ENCODE peak calls at places on chromosomes 7 and 10, in eight cellular contexts. B, O, M, Q, Z, U, R and L are unnamed samples.

GRCh38 chr7:139044813-139045794 is 9.3 kb upstream of the ZC3HAV1L start:
- DNase-seq in B (no peak), O (no peak), M (no peak), Q (no peak), Z (no peak), U (no peak), R (no peak), L (no peak)

GRCh38 chr10:22324893-22325271 is 4.0 kb downstream of the BMI1 start:
- DNase-seq in B (no peak), O (no peak), M (no peak), Q (no peak), Z (no peak), U (no peak), R (no peak), L (no peak)

GRCh38 chr7:41777894-41778596 is 75.2 kb upstream of the INHBA start:
- DNase-seq in B (peak), O (no peak), M (no peak), Q (no peak), Z (no peak), U (no peak), R (no peak), L (no peak)

GRCh38 chr7:75579899-75580298 is 87.8 kb downstream of the SPDYE5 start:
- DNase-seq in B (no peak), O (no peak), M (no peak), Q (no peak), Z (no peak), U (no peak), R (no peak), L (no peak)

GRCh38 chr7:155921804-155922506 is 109.7 kb upstream of the SHH start:
- DNase-seq in B (no peak), O (no peak), M (no peak), Q (no peak), Z (peak), U (peak), R (no peak), L (no peak)

GRCh38 chr7:48636391-48637015 is 287.8 kb upstream of the CDC14C start:
- DNase-seq in B (no peak), O (no peak), M (no peak), Q (no peak), Z (peak), U (no peak), R (no peak), L (no peak)

GRCh38 chr7:78568690-78569089 is 770.1 kb downstream of the PHTF2 start:
- DNase-seq in B (no peak), O (no peak), M (no peak), Q (no peak), Z (no peak), U (no peak), R (no peak), L (no peak)

GRCh38 chr7:75928600-75928939 is 13.6 kb downstream of the POR start:
- DNase-seq in B (no peak), O (no peak), M (no peak), Q (no peak), Z (peak), U (no peak), R (no peak), L (no peak)

GRCh38 chr10:77548157-77548556 is 89.5 kb downstream of the KCNMA1 start:
- DNase-seq in B (no peak), O (no peak), M (no peak), Q (no peak), Z (no peak), U (no peak), R (no peak), L (no peak)

GRCh38 chr7:95684505-95684904 is 87.8 kb upstream of the DYNC1I1 start:
- DNase-seq in B (peak), O (no peak), M (no peak), Q (no peak), Z (no peak), U (no peak), R (no peak), L (no peak)

DNA sequence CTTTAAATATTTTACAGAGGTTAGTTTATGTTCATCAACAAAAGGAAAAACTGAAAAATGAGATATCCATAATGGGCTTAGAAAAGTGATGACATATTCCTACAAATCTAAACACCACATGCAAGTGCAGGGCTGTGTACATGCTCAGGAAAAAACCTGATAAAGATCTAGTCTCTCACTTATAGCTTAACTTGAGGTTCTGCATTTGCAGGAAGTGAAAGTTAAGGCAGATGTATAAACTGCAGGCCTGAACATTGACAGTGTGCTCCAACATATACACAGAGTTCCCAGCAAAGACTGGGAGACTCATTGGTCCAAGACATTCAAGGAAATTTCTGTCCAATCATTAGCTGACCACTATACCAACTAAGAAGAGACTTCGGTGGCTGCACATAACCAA is 63.8 kb upstream of the RET start:
- DNase-seq in B (no peak), O (no peak), M (no peak), Q (no peak), Z (no peak), U (no peak), R (no peak), L (no peak)
- TF ChIP-seq CTCF in B (no peak), O (no peak), M (no peak), Q (no peak), Z (no peak), U (no peak), R (no peak), L (no peak)

GRCh38 chr10:44292390-44293002 is 92.4 kb downstream of the CXCL12 start:
- DNase-seq in B (no peak), O (no peak), M (peak), Q (no peak), Z (no peak), U (no peak), R (no peak), L (no peak)
- H3K4me3 ChIP-seq in B (no peak), O (no peak), M (no peak), Q (no peak), Z (no peak), U (no peak), R (no peak), L (no peak)

DNA sequence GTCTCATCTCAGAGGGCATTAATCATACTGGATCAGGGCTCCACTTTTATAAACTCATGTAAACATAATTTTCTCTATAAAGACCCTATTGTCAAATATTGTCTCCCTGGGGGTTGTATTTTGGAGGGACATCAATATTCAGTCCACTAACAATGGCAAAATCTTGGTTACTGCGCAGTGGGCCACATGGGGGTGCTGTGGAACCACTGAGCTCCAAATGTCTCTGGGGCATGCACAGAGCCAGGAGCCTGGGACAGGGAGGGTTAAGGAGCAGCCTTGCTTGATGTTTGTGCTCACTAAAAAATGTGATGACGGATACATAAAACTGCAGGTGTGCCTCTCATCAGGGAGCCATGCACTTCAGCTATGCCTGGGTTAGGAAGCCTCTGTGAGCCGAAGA is 62.1 kb upstream of the PRSS58 start:
- DNase-seq in B (no peak), O (no peak), M (peak), Q (no peak), Z (no peak), U (no peak), R (no peak), L (no peak)
- TF ChIP-seq CTCF in B (no peak), O (peak), M (peak), Q (peak), Z (no peak), U (peak), R (no peak), L (peak)

GRCh38 chr7:149683191-149683590 is 90.2 kb downstream of the ZNF467 start:
- DNase-seq in B (no peak), O (no peak), M (no peak), Q (no peak), Z (no peak), U (no peak), R (no peak), L (no peak)

GRCh38 chr7:149683898-149684297 is 89.5 kb downstream of the ZNF467 start:
- DNase-seq in B (no peak), O (no peak), M (no peak), Q (no peak), Z (no peak), U (no peak), R (no peak), L (no peak)

GRCh38 chr7:149681274-149681673 is 92.1 kb downstream of the ZNF467 start:
- DNase-seq in B (no peak), O (no peak), M (no peak), Q (no peak), Z (no peak), U (no peak), R (no peak), L (no peak)

GRCh38 chr7:149682038-149682437 is 91.3 kb downstream of the ZNF467 start:
- DNase-seq in B (no peak), O (no peak), M (no peak), Q (no peak), Z (no peak), U (no peak), R (no peak), L (no peak)

DNA sequence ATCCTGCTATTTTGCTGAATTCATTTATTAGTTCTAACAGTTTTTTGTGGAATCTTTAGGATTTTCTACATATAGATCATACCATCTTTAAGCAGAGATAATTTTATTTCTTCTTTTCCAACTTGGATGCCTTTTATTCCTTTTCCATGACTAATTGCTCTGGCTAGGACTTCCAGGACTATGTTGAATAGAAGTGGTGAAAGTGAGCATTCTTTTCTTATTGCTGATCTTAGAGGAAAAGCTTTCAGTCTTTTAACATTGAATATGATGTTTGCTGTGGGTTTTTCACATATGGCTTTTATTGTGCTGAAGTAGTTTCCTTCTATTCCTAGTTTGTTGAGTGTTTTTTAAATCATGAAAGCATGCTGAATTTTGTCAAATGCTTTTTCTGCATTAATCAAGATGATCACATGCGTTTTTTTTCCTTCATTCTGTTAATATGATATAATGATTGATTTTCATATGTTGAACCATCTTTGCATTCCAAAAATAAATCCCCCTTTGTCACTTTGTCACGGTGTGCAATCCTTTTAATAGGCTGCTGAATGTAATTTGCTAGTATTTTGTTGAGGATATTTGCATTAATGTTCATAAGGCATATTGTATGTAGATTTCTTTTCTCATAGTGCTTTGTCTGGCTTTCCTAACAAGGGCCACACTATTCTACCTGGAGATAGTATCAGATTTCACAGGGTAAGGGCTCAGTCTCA is 92.9 kb downstream of the ZNF467 start:
- DNase-seq in B (peak), O (no peak), M (no peak), Q (no peak), Z (no peak), U (no peak), R (no peak), L (no peak)
- H3K4me3 ChIP-seq in B (no peak), O (no peak), M (no peak), Q (no peak), Z (no peak), U (no peak), R (no peak), L (no peak)